ENCODE peak calls at places on chromosome 4, in ten cellular contexts. One of them, this sample, is unnamed.

GRCh38 chr4:110484767-110485166 is 8.8 kb downstream of the ENPEP start:
- DNase-seq in heart left ventricle: no peak
- DNase-seq in A549: no peak
- DNase-seq in mesenchymal stem cell: peak
- DNase-seq in adrenal gland: no peak
- DNase-seq in stomach: no peak
- DNase-seq in Karpas-422: no peak
- DNase-seq in fibroblast of lung: peak
- DNase-seq in cardiac muscle cell: no peak
- DNase-seq in colonic mucosa: no peak
- DNase-seq in this sample: no peak

GRCh38 chr4:39085891-39086290 is 23.9 kb downstream of the KLHL5 start:
- DNase-seq in mesenchymal stem cell: no peak
- DNase-seq in heart left ventricle: no peak
- DNase-seq in A549: no peak
- DNase-seq in cardiac muscle cell: no peak
- DNase-seq in fibroblast of lung: no peak
- DNase-seq in adrenal gland: no peak
- DNase-seq in Karpas-422: no peak
- DNase-seq in colonic mucosa: no peak
- DNase-seq in stomach: no peak
- DNase-seq in this sample: no peak

GRCh38 chr4:128288689-128289106 is 1.1 kb upstream of the PGRMC2 start:
- DNase-seq in adrenal gland: no peak
- DNase-seq in A549: no peak
- DNase-seq in cardiac muscle cell: no peak
- DNase-seq in heart left ventricle: no peak
- DNase-seq in colonic mucosa: peak
- DNase-seq in mesenchymal stem cell: peak
- DNase-seq in Karpas-422: peak
- DNase-seq in fibroblast of lung: peak
- DNase-seq in stomach: peak
- DNase-seq in this sample: no peak

GRCh38 chr4:174381419-174381818 is 97.7 kb downstream of the CEP44 start:
- DNase-seq in heart left ventricle: no peak
- DNase-seq in mesenchymal stem cell: no peak
- DNase-seq in colonic mucosa: no peak
- DNase-seq in adrenal gland: no peak
- DNase-seq in cardiac muscle cell: no peak
- DNase-seq in A549: no peak
- DNase-seq in stomach: no peak
- DNase-seq in fibroblast of lung: no peak
- DNase-seq in Karpas-422: no peak
- DNase-seq in this sample: no peak

GRCh38 chr4:54658321-54659093 is 750 bp downstream of the KIT start:
- DNase-seq in cardiac muscle cell: peak
- DNase-seq in stomach: peak
- DNase-seq in mesenchymal stem cell: peak
- DNase-seq in A549: no peak
- DNase-seq in colonic mucosa: peak
- DNase-seq in adrenal gland: peak
- DNase-seq in Karpas-422: no peak
- DNase-seq in heart left ventricle: peak
- DNase-seq in fibroblast of lung: peak
- DNase-seq in this sample: peak

GRCh38 chr4:114368751-114369150 is 229.9 kb upstream of the UGT8 start:
- DNase-seq in heart left ventricle: no peak
- DNase-seq in adrenal gland: no peak
- DNase-seq in fibroblast of lung: peak
- DNase-seq in stomach: no peak
- DNase-seq in colonic mucosa: no peak
- DNase-seq in cardiac muscle cell: no peak
- DNase-seq in A549: no peak
- DNase-seq in mesenchymal stem cell: peak
- DNase-seq in Karpas-422: no peak
- DNase-seq in this sample: no peak

GRCh38 chr4:80989921-80990544 is 40.5 kb upstream of the BMP3 start:
- DNase-seq in stomach: no peak
- DNase-seq in mesenchymal stem cell: peak
- DNase-seq in fibroblast of lung: peak
- DNase-seq in cardiac muscle cell: peak
- DNase-seq in Karpas-422: peak
- DNase-seq in adrenal gland: no peak
- DNase-seq in heart left ventricle: no peak
- DNase-seq in A549: peak
- DNase-seq in colonic mucosa: peak
- DNase-seq in this sample: no peak

GRCh38 chr4:164058775-164059174 is 564.3 kb downstream of the TMA16 start:
- DNase-seq in Karpas-422: no peak
- DNase-seq in adrenal gland: no peak
- DNase-seq in colonic mucosa: no peak
- DNase-seq in heart left ventricle: no peak
- DNase-seq in A549: no peak
- DNase-seq in stomach: no peak
- DNase-seq in mesenchymal stem cell: no peak
- DNase-seq in fibroblast of lung: no peak
- DNase-seq in cardiac muscle cell: no peak
- DNase-seq in this sample: no peak

GRCh38 chr4:31235961-31236360 is 515.8 kb downstream of the PCDH7 start:
- DNase-seq in cardiac muscle cell: no peak
- DNase-seq in colonic mucosa: no peak
- DNase-seq in A549: no peak
- DNase-seq in heart left ventricle: no peak
- DNase-seq in adrenal gland: no peak
- DNase-seq in Karpas-422: no peak
- DNase-seq in mesenchymal stem cell: no peak
- DNase-seq in stomach: no peak
- DNase-seq in fibroblast of lung: no peak
- DNase-seq in this sample: no peak

GRCh38 chr4:105797225-105797624 is 88.6 kb downstream of the GSTCD start:
- DNase-seq in adrenal gland: no peak
- DNase-seq in cardiac muscle cell: no peak
- DNase-seq in Karpas-422: no peak
- DNase-seq in heart left ventricle: no peak
- DNase-seq in A549: no peak
- DNase-seq in stomach: no peak
- DNase-seq in mesenchymal stem cell: no peak
- DNase-seq in fibroblast of lung: peak
- DNase-seq in colonic mucosa: no peak
- DNase-seq in this sample: no peak

GRCh38 chr4:8591114-8591513 is 1.5 kb upstream of the CPZ start:
- DNase-seq in fibroblast of lung: no peak
- DNase-seq in A549: no peak
- DNase-seq in Karpas-422: no peak
- DNase-seq in heart left ventricle: no peak
- DNase-seq in colonic mucosa: no peak
- DNase-seq in stomach: no peak
- DNase-seq in mesenchymal stem cell: no peak
- DNase-seq in cardiac muscle cell: no peak
- DNase-seq in adrenal gland: no peak
- DNase-seq in this sample: no peak

GRCh38 chr4:75512336-75513211 is 1.6 kb downstream of the RCHY1 start:
- DNase-seq in Karpas-422: peak
- DNase-seq in adrenal gland: no peak
- DNase-seq in mesenchymal stem cell: peak
- DNase-seq in fibroblast of lung: peak
- DNase-seq in colonic mucosa: no peak
- DNase-seq in cardiac muscle cell: peak
- DNase-seq in stomach: no peak
- DNase-seq in A549: no peak
- DNase-seq in heart left ventricle: no peak
- DNase-seq in this sample: no peak

GRCh38 chr4:138957302-138957701 is 58.3 kb upstream of the NOCT start:
- DNase-seq in fibroblast of lung: no peak
- DNase-seq in adrenal gland: no peak
- DNase-seq in stomach: no peak
- DNase-seq in A549: no peak
- DNase-seq in colonic mucosa: no peak
- DNase-seq in cardiac muscle cell: no peak
- DNase-seq in heart left ventricle: no peak
- DNase-seq in Karpas-422: no peak
- DNase-seq in mesenchymal stem cell: no peak
- DNase-seq in this sample: no peak

GRCh38 chr4:82560853-82561744 is 689 bp downstream of the TMEM150C start:
- DNase-seq in mesenchymal stem cell: no peak
- DNase-seq in Karpas-422: no peak
- DNase-seq in colonic mucosa: no peak
- DNase-seq in cardiac muscle cell: no peak
- DNase-seq in fibroblast of lung: no peak
- DNase-seq in heart left ventricle: peak
- DNase-seq in A549: no peak
- DNase-seq in stomach: no peak
- DNase-seq in adrenal gland: peak
- DNase-seq in this sample: no peak

GRCh38 chr4:142009751-142010150 is 373.4 kb downstream of the IL15 start:
- DNase-seq in stomach: no peak
- DNase-seq in colonic mucosa: no peak
- DNase-seq in Karpas-422: no peak
- DNase-seq in cardiac muscle cell: no peak
- DNase-seq in fibroblast of lung: no peak
- DNase-seq in adrenal gland: no peak
- DNase-seq in mesenchymal stem cell: no peak
- DNase-seq in A549: no peak
- DNase-seq in heart left ventricle: no peak
- DNase-seq in this sample: no peak

GRCh38 chr4:101254776-101255175 is 92.5 kb downstream of the PPP3CA start:
- DNase-seq in cardiac muscle cell: no peak
- DNase-seq in colonic mucosa: no peak
- DNase-seq in Karpas-422: no peak
- DNase-seq in heart left ventricle: no peak
- DNase-seq in A549: no peak
- DNase-seq in adrenal gland: no peak
- DNase-seq in fibroblast of lung: peak
- DNase-seq in mesenchymal stem cell: peak
- DNase-seq in stomach: no peak
- DNase-seq in this sample: no peak

GRCh38 chr4:73068496-73069337 is 799 bp downstream of the COX18 start:
- DNase-seq in Karpas-422: peak
- DNase-seq in fibroblast of lung: peak
- DNase-seq in stomach: no peak
- DNase-seq in A549: no peak
- DNase-seq in adrenal gland: no peak
- DNase-seq in mesenchymal stem cell: peak
- DNase-seq in colonic mucosa: peak
- DNase-seq in heart left ventricle: no peak
- DNase-seq in cardiac muscle cell: peak
- DNase-seq in this sample: no peak

GRCh38 chr4:134201216-134202098 is at the start of gene PABPC4L:
- DNase-seq in A549: peak
- DNase-seq in mesenchymal stem cell: peak
- DNase-seq in stomach: no peak
- DNase-seq in Karpas-422: no peak
- DNase-seq in colonic mucosa: peak
- DNase-seq in cardiac muscle cell: peak
- DNase-seq in heart left ventricle: peak
- DNase-seq in adrenal gland: peak
- DNase-seq in fibroblast of lung: peak
- DNase-seq in this sample: peak

GRCh38 chr4:116866116-116866515 is 219.3 kb downstream of the TRAM1L1 start:
- DNase-seq in cardiac muscle cell: no peak
- DNase-seq in Karpas-422: no peak
- DNase-seq in mesenchymal stem cell: no peak
- DNase-seq in A549: no peak
- DNase-seq in heart left ventricle: no peak
- DNase-seq in adrenal gland: no peak
- DNase-seq in fibroblast of lung: no peak
- DNase-seq in colonic mucosa: no peak
- DNase-seq in stomach: no peak
- DNase-seq in this sample: no peak

GRCh38 chr4:186351672-186352194 is 85.7 kb downstream of the F11 start:
- DNase-seq in A549: no peak
- DNase-seq in fibroblast of lung: no peak
- DNase-seq in mesenchymal stem cell: no peak
- DNase-seq in cardiac muscle cell: no peak
- DNase-seq in heart left ventricle: no peak
- DNase-seq in colonic mucosa: no peak
- DNase-seq in stomach: no peak
- DNase-seq in Karpas-422: no peak
- DNase-seq in adrenal gland: no peak
- DNase-seq in this sample: no peak
- H3K4me3 ChIP-seq in A549: no peak
- H3K4me3 ChIP-seq in fibroblast of lung: no peak
- H3K4me3 ChIP-seq in mesenchymal stem cell: no peak
- H3K4me3 ChIP-seq in cardiac muscle cell: no peak
- H3K4me3 ChIP-seq in heart left ventricle: no peak
- H3K4me3 ChIP-seq in colonic mucosa: no peak
- H3K4me3 ChIP-seq in stomach: no peak
- H3K4me3 ChIP-seq in Karpas-422: no peak
- H3K4me3 ChIP-seq in adrenal gland: no peak
- H3K4me3 ChIP-seq in this sample: no peak

GRCh38 chr4:1788254-1788973 is 4.7 kb upstream of the FGFR3 start:
- DNase-seq in fibroblast of lung: no peak
- DNase-seq in Karpas-422: no peak
- DNase-seq in stomach: no peak
- DNase-seq in heart left ventricle: no peak
- DNase-seq in A549: no peak
- DNase-seq in mesenchymal stem cell: no peak
- DNase-seq in cardiac muscle cell: no peak
- DNase-seq in colonic mucosa: no peak
- DNase-seq in adrenal gland: no peak
- DNase-seq in this sample: no peak
- H3K27ac ChIP-seq in fibroblast of lung: no peak
- H3K27ac ChIP-seq in Karpas-422: no peak
- H3K27ac ChIP-seq in stomach: no peak
- H3K27ac ChIP-seq in heart left ventricle: no peak
- H3K27ac ChIP-seq in A549: no peak
- H3K27ac ChIP-seq in mesenchymal stem cell: no peak
- H3K27ac ChIP-seq in cardiac muscle cell: no peak
- H3K27ac ChIP-seq in colonic mucosa: no peak
- H3K27ac ChIP-seq in adrenal gland: no peak
- H3K27ac ChIP-seq in this sample: no peak

DNA sequence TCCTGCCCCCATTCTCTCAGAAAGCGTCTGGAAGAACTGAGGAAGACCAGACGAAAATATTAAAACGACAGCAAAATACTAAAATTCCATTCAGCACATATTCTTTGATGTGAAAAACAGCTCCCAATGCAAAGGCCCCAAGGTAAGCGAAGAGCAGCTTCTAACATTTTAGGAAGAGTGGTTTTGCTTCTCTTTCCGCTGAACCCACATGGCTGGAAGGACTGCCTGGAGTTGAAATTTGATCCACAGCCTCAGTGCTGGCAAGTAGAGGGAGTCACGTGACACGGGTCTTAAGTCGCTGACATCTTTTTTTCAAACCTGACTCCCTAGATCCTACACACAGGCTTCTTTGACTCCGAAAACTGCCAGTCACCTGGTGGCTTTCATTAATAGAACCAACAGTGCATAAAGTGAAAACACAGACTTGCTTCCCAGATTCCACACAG is at the start of gene FAM13A:
- DNase-seq in colonic mucosa: peak
- DNase-seq in A549: peak
- DNase-seq in fibroblast of lung: peak
- DNase-seq in Karpas-422: no peak
- DNase-seq in heart left ventricle: peak
- DNase-seq in mesenchymal stem cell: peak
- DNase-seq in adrenal gland: peak
- DNase-seq in cardiac muscle cell: peak
- DNase-seq in stomach: peak
- DNase-seq in this sample: peak
- H3K4me3 ChIP-seq in colonic mucosa: peak
- H3K4me3 ChIP-seq in A549: peak
- H3K4me3 ChIP-seq in fibroblast of lung: peak
- H3K4me3 ChIP-seq in Karpas-422: no peak
- H3K4me3 ChIP-seq in heart left ventricle: peak
- H3K4me3 ChIP-seq in mesenchymal stem cell: peak
- H3K4me3 ChIP-seq in adrenal gland: no peak
- H3K4me3 ChIP-seq in cardiac muscle cell: peak
- H3K4me3 ChIP-seq in stomach: peak
- H3K4me3 ChIP-seq in this sample: peak

GRCh38 chr4:145861331-145862318 is 77.0 kb downstream of the ZNF827 start:
- DNase-seq in Karpas-422: no peak
- DNase-seq in stomach: peak
- DNase-seq in adrenal gland: no peak
- DNase-seq in heart left ventricle: no peak
- DNase-seq in A549: no peak
- DNase-seq in cardiac muscle cell: no peak
- DNase-seq in colonic mucosa: no peak
- DNase-seq in fibroblast of lung: no peak
- DNase-seq in mesenchymal stem cell: no peak
- DNase-seq in this sample: no peak
- H3K27ac ChIP-seq in Karpas-422: no peak
- H3K27ac ChIP-seq in stomach: peak
- H3K27ac ChIP-seq in adrenal gland: peak
- H3K27ac ChIP-seq in heart left ventricle: no peak
- H3K27ac ChIP-seq in A549: no peak
- H3K27ac ChIP-seq in cardiac muscle cell: no peak
- H3K27ac ChIP-seq in colonic mucosa: no peak
- H3K27ac ChIP-seq in fibroblast of lung: no peak
- H3K27ac ChIP-seq in mesenchymal stem cell: no peak
- H3K27ac ChIP-seq in this sample: no peak